ENCODE peak calls at places on chromosomes 6 and 20, in seven cellular contexts. Z, I, X, A, W, U and Q are unnamed samples.
A peak's percentile ranks its signal among the peaks of the same experiment; 100 is the strongest.

GRCh38 chr6:133906050-133906449 is 17.1 kb downstream of the TCF21 start:
- DNase-seq in X (no peak), U (no peak), A (no peak), Z (no peak), W (no peak), I (no peak), Q (no peak)

GRCh38 chr20:41577129-41578009 is 40.8 kb downstream of the CHD6 start:
- DNase-seq in Z (no peak), I (no peak), U (no peak), A (no peak), W (no peak), X (no peak), Q (no peak)

GRCh38 chr6:33018904-33019303 is 9.5 kb upstream of the HLA-DOA start:
- DNase-seq in I (no peak), A (no peak), Z (peak; percentile 38), X (peak; percentile 91), U (no peak), W (peak; percentile 84), Q (no peak)

GRCh38 chr6:108655840-108656650 is 95.3 kb downstream of the FOXO3 start:
- DNase-seq in W (no peak), Z (no peak), U (no peak), A (no peak), X (no peak), I (no peak), Q (no peak)

GRCh38 chr20:3135507-3136070 is 24.1 kb downstream of the FASTKD5 start:
- DNase-seq in A (no peak), W (no peak), U (no peak), X (no peak), I (no peak), Z (no peak), Q (no peak)

GRCh38 chr20:10648651-10649050 is 25.1 kb downstream of the JAG1 start:
- DNase-seq in X (no peak), I (no peak), Z (peak; percentile 28), A (no peak), W (no peak), U (peak; percentile 46), Q (no peak)

GRCh38 chr6:69958978-69959377 is 92.6 kb downstream of the COL19A1 start:
- DNase-seq in U (no peak), I (no peak), Z (no peak), A (no peak), X (no peak), W (no peak), Q (no peak)

GRCh38 chr6:140366991-140367390 is 992.5 kb upstream of the CITED2 start:
- DNase-seq in X (no peak), A (no peak), I (no peak), U (peak; percentile 70), W (no peak), Z (no peak), Q (no peak)

GRCh38 chr6:33592595-33593413 is 12.7 kb upstream of the BAK1 start:
- DNase-seq in I (peak; percentile 90), U (peak; percentile 83), Z (peak; percentile 63), X (peak; percentile 94), W (peak; percentile 83), A (no peak), Q (no peak)

GRCh38 chr6:34341481-34341971 is 50.9 kb downstream of the NUDT3 start:
- DNase-seq in X (no peak), I (no peak), U (no peak), W (no peak), Z (no peak), A (no peak), Q (no peak)

GRCh38 chr6:103617642-103618041 is 1242.1 kb downstream of the HACE1 start:
- DNase-seq in Z (no peak), U (no peak), A (no peak), I (no peak), W (no peak), X (no peak), Q (no peak)

GRCh38 chr20:23654005-23654404 is 16.2 kb upstream of the CST3 start:
- DNase-seq in U (no peak), Z (no peak), X (no peak), I (peak; percentile 10), W (no peak), A (no peak), Q (no peak)

GRCh38 chr6:170522565-170523183 is 30.4 kb downstream of the PSMB1 start:
- DNase-seq in A (no peak), X (no peak), U (peak; percentile 51), Z (no peak), W (no peak), I (peak; percentile 83), Q (no peak)

GRCh38 chr20:25623736-25624499 is at the start of gene NANP:
- DNase-seq in X (peak; percentile 97), W (peak; percentile 98), Z (peak; percentile 86), A (peak; percentile 92), U (peak; percentile 99), I (peak; percentile 98), Q (peak; percentile 96)

GRCh38 chr20:46129955-46130481 is 11.9 kb downstream of the CD40 start:
- DNase-seq in U (peak; percentile 34), I (no peak), W (no peak), A (no peak), Z (peak; percentile 59), X (peak; percentile 40), Q (no peak)

GRCh38 chr6:154276810-154277577 is 79.6 kb downstream of the IPCEF1 start:
- DNase-seq in I (no peak), A (no peak), W (no peak), Z (no peak), U (peak; percentile 14), X (no peak), Q (no peak)

GRCh38 chr20:62369508-62370114 is 2.5 kb upstream of the LAMA5 start:
- DNase-seq in X (no peak), Z (no peak), I (no peak), U (no peak), A (no peak), W (no peak), Q (no peak)
- H3K4me3 ChIP-seq in X (no peak overlapping the region), Z (no peak overlapping the region), I (peak overlapping the region; percentile 71), U (no peak overlapping the region), A (no peak overlapping the region), W (no peak overlapping the region), Q (no peak overlapping the region)

DNA sequence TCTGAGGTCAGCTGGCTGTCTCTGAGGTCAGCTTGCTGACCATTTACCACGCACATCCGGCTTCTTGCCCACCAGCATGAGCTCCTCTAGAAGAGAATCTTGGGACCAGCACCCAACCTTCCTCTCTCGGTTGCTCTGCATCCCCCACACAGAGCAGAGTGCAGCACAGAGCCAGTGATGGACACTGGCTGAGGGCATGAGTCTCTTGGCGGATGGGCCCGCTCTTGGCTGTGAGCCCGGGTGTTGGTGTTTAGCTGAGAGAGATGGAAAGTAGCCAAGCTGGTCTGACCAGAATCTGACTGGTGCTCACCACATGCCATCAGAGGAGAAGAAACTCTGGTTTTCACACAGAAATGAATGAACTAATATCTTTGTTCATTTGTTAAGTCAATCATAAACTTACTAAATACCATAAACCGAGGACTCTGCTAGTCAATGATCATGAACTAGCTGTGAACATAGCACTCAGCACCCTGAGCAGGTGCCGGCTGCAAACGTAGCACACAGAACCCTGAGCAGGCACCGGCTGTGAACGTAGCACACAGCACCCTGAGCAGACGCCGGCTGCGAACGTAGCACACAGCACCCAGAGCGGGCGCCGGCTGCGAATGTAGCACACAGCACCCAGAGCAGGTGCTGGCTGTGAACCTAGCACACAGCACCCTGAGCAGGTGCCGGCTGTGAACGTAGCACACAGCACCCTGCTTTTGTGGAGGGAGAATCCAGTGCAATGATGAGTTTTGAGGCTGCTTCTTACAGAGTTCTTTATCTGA is 10.4 kb upstream of the THBS2 start:
- DNase-seq in U (no peak), I (no peak), Z (no peak), W (no peak), X (peak; percentile 66), A (no peak), Q (peak; percentile 55)
- H3K27ac ChIP-seq in U (no peak overlapping the region), I (no peak overlapping the region), Z (no peak overlapping the region), W (no peak overlapping the region), X (peak overlapping the region; percentile 59), A (no peak overlapping the region), Q (no peak overlapping the region)

GRCh38 chr20:32432277-32432676 is 74.1 kb downstream of the ASXL1 start:
- DNase-seq in U (no peak), X (no peak), I (no peak), W (no peak), A (no peak), Z (no peak), Q (no peak)

GRCh38 chr20:32427996-32428395 is 69.9 kb downstream of the ASXL1 start:
- DNase-seq in U (no peak), I (no peak), A (no peak), Z (no peak), W (no peak), X (no peak), Q (no peak)

GRCh38 chr20:32431457-32431856 is 73.3 kb downstream of the ASXL1 start:
- DNase-seq in W (no peak), U (no peak), Z (no peak), X (no peak), I (no peak), A (no peak), Q (no peak)

GRCh38 chr20:32429343-32429742 is 71.2 kb downstream of the ASXL1 start:
- DNase-seq in U (no peak), X (no peak), W (no peak), A (no peak), Z (no peak), I (no peak), Q (no peak)

DNA sequence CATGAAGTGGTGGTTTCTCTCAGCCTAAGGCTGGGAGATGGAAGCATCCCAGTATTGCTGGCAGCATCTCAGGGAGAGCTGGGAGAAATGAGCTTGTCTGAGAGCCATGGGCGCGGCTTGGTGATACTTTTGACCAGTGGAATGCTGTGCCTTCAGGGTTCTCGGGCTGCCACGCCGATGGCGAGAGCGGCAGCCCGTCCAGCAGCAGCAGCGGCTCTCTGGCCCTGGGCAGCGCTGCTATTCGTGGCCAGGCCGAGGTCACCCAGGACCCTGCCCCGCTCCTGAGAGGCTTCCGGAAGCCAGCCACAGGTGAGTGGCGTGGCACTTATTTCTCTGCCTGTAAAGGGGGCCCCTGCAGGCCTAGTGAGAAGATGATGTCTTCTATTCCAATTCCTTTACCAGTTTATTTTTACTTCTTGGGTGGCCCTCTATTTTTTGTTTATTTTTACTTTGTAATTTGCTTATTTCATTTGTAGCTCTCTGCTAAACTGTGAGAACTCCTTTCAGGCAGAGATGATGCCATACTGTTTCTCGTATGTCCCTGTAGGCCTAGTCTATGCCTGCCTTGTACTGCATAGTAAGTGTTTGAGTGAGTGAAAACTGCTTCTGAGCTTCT is 71.7 kb downstream of the ASXL1 start:
- DNase-seq in X (no peak), A (no peak), Z (no peak), W (no peak), I (no peak), U (no peak), Q (no peak)
- H3K36me3 ChIP-seq in X (peaks cover 69% of the 10 kb centered on the region), A (peaks cover 62% of the 10 kb centered on the region), Z (peaks cover 42% of the 10 kb centered on the region), W (peaks cover 76% of the 10 kb centered on the region), I (peaks cover 76% of the 10 kb centered on the region), U (peaks cover 14% of the 10 kb centered on the region), Q (peaks cover 79% of the 10 kb centered on the region)

GRCh38 chr6:100593522-100593921 is 128.8 kb upstream of the SIM1 start:
- DNase-seq in U (no peak), X (no peak), W (no peak), Z (no peak), A (no peak), I (no peak), Q (no peak)
- H3K4me3 ChIP-seq in U (no peak overlapping the region), X (no peak overlapping the region), W (no peak overlapping the region), Z (no peak overlapping the region), A (no peak overlapping the region), I (no peak overlapping the region), Q (no peak overlapping the region)